ENCODE peak calls at places on chromosome 1, in ten cellular contexts. A, Q, G, F, C, P, E, Z, W and X are unnamed samples. For H3K36me3, the result is how much of the 10 kb centered on the place peaks cover.

GRCh38 chr1:30417001-30417700 is 306.2 kb downstream of the MATN1 start:
- DNase-seq in A (no peak), Q (no peak), G (peak), F (no peak), C (no peak), P (no peak), E (no peak), Z (no peak), W (no peak), X (no peak)

GRCh38 chr1:225772848-225773247 is 4.8 kb upstream of the SRP9 start:
- DNase-seq in A (no peak), Q (no peak), G (no peak), F (no peak), C (no peak), P (peak), E (no peak), Z (no peak), W (no peak), X (no peak)

GRCh38 chr1:234956821-234957329 is 171.8 kb downstream of the TOMM20 start:
- DNase-seq in A (no peak), Q (no peak), G (peak), F (no peak), C (no peak), P (peak), E (no peak), Z (peak), W (no peak), X (no peak)

GRCh38 chr1:157278383-157279156 is 140.4 kb upstream of the ETV3 start:
- DNase-seq in A (no peak), Q (no peak), G (no peak), F (no peak), C (no peak), P (no peak), E (no peak), Z (no peak), W (no peak), X (no peak)

GRCh38 chr1:229563701-229564100 is 5.2 kb upstream of the ABCB10 start:
- DNase-seq in A (no peak), Q (peak), G (peak), F (no peak), C (peak), P (no peak), E (peak), Z (no peak), W (no peak), X (no peak)

GRCh38 chr1:155184351-155184811 is 10.7 kb downstream of the TRIM46 start:
- DNase-seq in A (no peak), Q (no peak), G (no peak), F (no peak), C (no peak), P (no peak), E (no peak), Z (no peak), W (no peak), X (no peak)

GRCh38 chr1:190205713-190206112 is 272.0 kb downstream of the BRINP3 start:
- DNase-seq in A (no peak), Q (no peak), G (no peak), F (no peak), C (no peak), P (no peak), E (no peak), Z (no peak), W (no peak), X (no peak)

GRCh38 chr1:65471901-65472332 is 51.4 kb downstream of the LEPR start:
- DNase-seq in A (no peak), Q (no peak), G (no peak), F (no peak), C (no peak), P (no peak), E (no peak), Z (no peak), W (no peak), X (no peak)

GRCh38 chr1:11053758-11054137 is 6.1 kb downstream of the SRM start:
- DNase-seq in A (no peak), Q (no peak), G (no peak), F (no peak), C (peak), P (no peak), E (no peak), Z (no peak), W (no peak), X (no peak)

GRCh38 chr1:47580451-47580980 is 142.7 kb downstream of the FOXD2 start:
- DNase-seq in A (no peak), Q (peak), G (no peak), F (no peak), C (no peak), P (no peak), E (no peak), Z (no peak), W (peak), X (no peak)

GRCh38 chr1:156475568-156476500 is 24.7 kb downstream of the MEF2D start:
- DNase-seq in A (peak), Q (peak), G (peak), F (no peak), C (no peak), P (peak), E (no peak), Z (no peak), W (peak), X (no peak)

GRCh38 chr1:240515505-240515904 is 96.5 kb downstream of the GREM2 start:
- DNase-seq in A (no peak), Q (no peak), G (no peak), F (no peak), C (no peak), P (no peak), E (peak), Z (no peak), W (no peak), X (no peak)

GRCh38 chr1:24141311-24141997 is 1.5 kb downstream of the IL22RA1 start:
- DNase-seq in A (no peak), Q (no peak), G (no peak), F (no peak), C (no peak), P (no peak), E (no peak), Z (no peak), W (no peak), X (no peak)

GRCh38 chr1:241591317-241591716 is 48.9 kb downstream of the CHML start:
- DNase-seq in A (no peak), Q (no peak), G (no peak), F (no peak), C (no peak), P (no peak), E (no peak), Z (peak), W (no peak), X (no peak)

GRCh38 chr1:174165471-174166137 is 6.3 kb downstream of the RABGAP1L start:
- DNase-seq in A (no peak), Q (peak), G (no peak), F (no peak), C (no peak), P (no peak), E (no peak), Z (no peak), W (no peak), X (no peak)

GRCh38 chr1:55287732-55288131 is 72.6 kb upstream of the USP24 start:
- DNase-seq in A (no peak), Q (no peak), G (no peak), F (no peak), C (no peak), P (no peak), E (no peak), Z (no peak), W (no peak), X (no peak)

GRCh38 chr1:199931666-199932377 is 95.7 kb upstream of the NR5A2 start:
- DNase-seq in A (peak), Q (no peak), G (no peak), F (no peak), C (no peak), P (no peak), E (no peak), Z (no peak), W (no peak), X (no peak)

GRCh38 chr1:97094257-97094972 is 372.8 kb downstream of the PTBP2 start:
- DNase-seq in A (no peak), Q (no peak), G (no peak), F (no peak), C (no peak), P (no peak), E (peak), Z (no peak), W (no peak), X (peak)

GRCh38 chr1:15736035-15736665 is at the start of gene SLC25A34:
- DNase-seq in A (peak), Q (no peak), G (no peak), F (no peak), C (no peak), P (peak), E (no peak), Z (no peak), W (no peak), X (no peak)

GRCh38 chr1:175218786-175219447 is 26.3 kb upstream of the KIAA0040 start:
- DNase-seq in A (no peak), Q (no peak), G (no peak), F (no peak), C (no peak), P (no peak), E (no peak), Z (no peak), W (no peak), X (no peak)

GRCh38 chr1:56532359-56532696 is 47.0 kb downstream of the PLPP3 start:
- DNase-seq in A (no peak), Q (no peak), G (peak), F (no peak), C (no peak), P (no peak), E (no peak), Z (no peak), W (no peak), X (no peak)

GRCh38 chr1:53278294-53278693 is 40.0 kb upstream of the MAGOH start:
- DNase-seq in A (peak), Q (peak), G (peak), F (peak), C (no peak), P (peak), E (peak), Z (no peak), W (peak), X (no peak)

GRCh38 chr1:88885933-88886332 is 5.4 kb downstream of the GTF2B start:
- DNase-seq in A (no peak), Q (no peak), G (no peak), F (no peak), C (no peak), P (no peak), E (no peak), Z (no peak), W (no peak), X (no peak)

GRCh38 chr1:198087831-198088230 is 69.0 kb upstream of the NEK7 start:
- DNase-seq in A (no peak), Q (no peak), G (no peak), F (no peak), C (no peak), P (no peak), E (no peak), Z (no peak), W (no peak), X (no peak)

GRCh38 chr1:65265296-65266271 is 43.8 kb upstream of the DNAJC6 start:
- DNase-seq in A (peak), Q (peak), G (no peak), F (peak), C (peak), P (peak), E (peak), Z (peak), W (peak), X (no peak)

DNA sequence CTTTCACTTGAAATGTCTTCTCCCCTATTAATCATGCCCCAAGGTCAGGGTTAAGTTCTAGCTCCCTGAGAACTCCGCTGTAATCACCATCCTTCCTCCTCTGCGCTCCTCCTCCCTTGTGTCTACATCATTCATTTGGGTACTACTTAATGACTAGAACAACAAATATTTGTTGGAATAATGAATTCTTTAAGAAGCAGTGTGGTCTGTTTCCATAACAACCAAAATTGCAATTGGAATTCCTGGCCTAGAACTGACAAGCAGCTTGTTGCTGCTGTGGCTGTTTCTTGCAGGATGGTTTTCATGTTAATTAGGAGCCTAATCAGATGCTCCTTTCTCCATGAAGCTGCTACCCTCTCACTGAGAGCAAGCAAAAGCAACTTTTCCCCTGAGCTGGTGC is 192.5 kb downstream of the ZZZ3 start:
- DNase-seq in A (no peak), Q (no peak), G (no peak), F (no peak), C (no peak), P (no peak), E (peak), Z (no peak), W (no peak), X (no peak)
- H3K4me3 ChIP-seq in A (no peak), Q (no peak), G (no peak), F (no peak), C (no peak), P (no peak), E (no peak), Z (no peak), W (no peak), X (no peak)

GRCh38 chr1:171545523-171545922 is 60.2 kb downstream of the PRRC2C start:
- DNase-seq in A (no peak), Q (no peak), G (no peak), F (no peak), C (no peak), P (no peak), E (no peak), Z (no peak), W (no peak), X (no peak)
- H3K36me3 ChIP-seq in A (under half), Q (half or more), G (under half), F (under half), C (half or more), P (under half), E (half or more), Z (under half), W (half or more), X (under half)

GRCh38 chr1:21620461-21620860 is 48.7 kb downstream of the RAP1GAP start:
- DNase-seq in A (no peak), Q (no peak), G (no peak), F (no peak), C (no peak), P (no peak), E (no peak), Z (no peak), W (no peak), X (no peak)
- H3K4me3 ChIP-seq in A (peak), Q (no peak), G (no peak), F (no peak), C (no peak), P (peak), E (no peak), Z (no peak), W (no peak), X (peak)

DNA sequence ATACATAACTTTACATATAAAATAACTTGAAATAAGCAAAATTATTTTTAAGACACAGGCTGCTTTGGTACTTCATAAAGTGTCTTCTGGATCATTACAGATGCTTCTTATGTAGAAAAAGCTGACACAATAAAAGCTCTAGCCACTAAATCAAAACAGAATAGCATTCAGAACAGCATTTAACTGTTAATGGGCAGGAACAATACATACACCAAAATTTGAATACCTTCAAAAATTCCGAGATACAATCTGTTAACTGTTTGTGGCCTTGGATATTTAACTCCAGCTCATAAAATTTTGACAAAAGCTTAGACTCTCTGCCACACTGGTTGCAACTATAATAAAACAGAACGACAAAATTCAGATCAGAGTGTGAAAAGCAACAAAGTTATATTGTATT is 31.7 kb downstream of the USP48 start:
- DNase-seq in A (no peak), Q (no peak), G (no peak), F (no peak), C (no peak), P (no peak), E (no peak), Z (no peak), W (no peak), X (no peak)
- H3K36me3 ChIP-seq in A (under half), Q (half or more), G (under half), F (under half), C (under half), P (under half), E (half or more), Z (under half), W (half or more), X (under half)

GRCh38 chr1:28885982-28886730 is 28.2 kb upstream of the EPB41 start:
- DNase-seq in A (no peak), Q (no peak), G (no peak), F (no peak), C (no peak), P (no peak), E (no peak), Z (no peak), W (no peak), X (no peak)
- H3K4me3 ChIP-seq in A (peak), Q (peak), G (no peak), F (peak), C (peak), P (peak), E (no peak), Z (peak), W (peak), X (no peak)